ENCODE peak calls at places on chromosomes 5 and 9, in eight cellular contexts. X is GM23338, P is upper lobe of left lung, S is mesendoderm, Q is tibial artery, L is hepatocyte, M is transverse colon, N is skeletal muscle cell. B is an unnamed sample.

GRCh38 chr5:16539169-16539666 is 73.6 kb upstream of the ZNF622 start:
- DNase-seq in M (peak), L (peak), Q (peak), X (no peak), S (no peak), N (peak), P (peak), B (peak)

GRCh38 chr5:131530706-131531331 is 104.2 kb downstream of the RAPGEF6 start:
- DNase-seq in P (no peak), X (no peak), N (no peak), Q (no peak), S (no peak), M (no peak), L (no peak), B (no peak)

GRCh38 chr5:154483654-154484392 is 5.8 kb upstream of the HAND1 start:
- DNase-seq in P (no peak), Q (no peak), N (no peak), X (peak), M (no peak), S (no peak), L (no peak), B (peak)

GRCh38 chr5:132687995-132688394 is 14.2 kb downstream of the IL4 start:
- DNase-seq in N (no peak), X (no peak), M (no peak), S (no peak), L (no peak), Q (no peak), P (no peak), B (no peak)

GRCh38 chr9:89021154-89021803 is 30.0 kb downstream of the S1PR3 start:
- DNase-seq in P (no peak), S (no peak), Q (peak), L (peak), N (peak), X (no peak), M (no peak), B (no peak)

GRCh38 chr9:37034938-37035471 is 937 bp upstream of the PAX5 start:
- DNase-seq in X (peak), Q (no peak), M (no peak), L (no peak), P (no peak), S (peak), N (no peak), B (no peak)

GRCh38 chr5:83570916-83571315 is 99.4 kb downstream of the VCAN start:
- DNase-seq in Q (no peak), S (no peak), X (no peak), L (no peak), P (no peak), N (no peak), M (no peak), B (no peak)

GRCh38 chr5:165202144-165202910 is 1696.9 kb downstream of the MAT2B start:
- DNase-seq in M (no peak), L (no peak), S (no peak), Q (no peak), X (no peak), P (no peak), N (no peak), B (no peak)

GRCh38 chr5:171986772-171987171 is 19.7 kb downstream of the FBXW11 start:
- DNase-seq in P (no peak), M (no peak), Q (no peak), S (peak), N (no peak), X (peak), L (no peak), B (no peak)

GRCh38 chr9:88143179-88143578 is 4.9 kb upstream of the SPATA31C2 start:
- DNase-seq in M (no peak), X (no peak), P (no peak), S (no peak), L (no peak), N (no peak), Q (no peak), B (no peak)

GRCh38 chr9:32969270-32969669 is 32.2 kb downstream of the APTX start:
- DNase-seq in L (no peak), P (no peak), M (no peak), S (no peak), X (peak), N (no peak), Q (no peak), B (no peak)

GRCh38 chr5:124705577-124705976 is 40.9 kb downstream of the ZNF608 start:
- DNase-seq in M (no peak), N (no peak), X (no peak), S (no peak), L (no peak), P (no peak), Q (no peak), B (no peak)

GRCh38 chr5:168123853-168124528 is 167.5 kb upstream of the WWC1 start:
- DNase-seq in X (no peak), L (no peak), S (no peak), M (no peak), N (no peak), P (no peak), Q (no peak), B (no peak)

GRCh38 chr9:110142868-110143866 is 64.8 kb downstream of the C9orf152 start:
- DNase-seq in M (no peak), P (no peak), X (peak), N (no peak), Q (no peak), L (no peak), S (no peak), B (no peak)

GRCh38 chr9:96052703-96053102 is 177.2 kb downstream of the ERCC6L2 start:
- DNase-seq in S (no peak), M (no peak), Q (no peak), X (no peak), N (no peak), P (no peak), L (no peak), B (no peak)

GRCh38 chr5:69024241-69024651 is 69.6 kb upstream of the SLC30A5 start:
- DNase-seq in L (peak), X (peak), Q (no peak), M (no peak), N (no peak), P (no peak), S (peak), B (peak)

GRCh38 chr9:128503870-128504269 is 649 bp upstream of the GLE1 start:
- DNase-seq in M (peak), Q (peak), X (peak), N (no peak), S (no peak), P (no peak), L (no peak), B (no peak)

DNA sequence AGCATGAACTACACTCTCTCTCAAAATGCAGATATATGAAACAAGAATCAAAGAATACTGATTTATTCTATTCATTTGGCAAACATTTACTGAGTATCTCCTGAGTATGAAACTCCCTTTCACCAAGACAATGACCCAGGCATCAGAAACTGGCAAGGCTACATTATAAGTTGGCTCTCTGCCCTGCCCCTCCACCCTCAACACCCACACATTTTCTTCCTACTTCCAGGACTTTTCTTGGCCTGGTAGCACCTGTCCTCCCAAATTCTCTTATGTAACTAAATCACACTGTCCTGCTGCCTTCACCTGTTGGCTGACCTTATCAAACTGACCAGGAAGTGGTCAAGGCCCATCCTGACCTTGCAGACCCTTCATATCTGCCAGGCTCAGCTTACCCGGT is 3.5 kb downstream of the RASEF start:
- DNase-seq in X (no peak), M (peak), L (no peak), P (no peak), N (no peak), Q (no peak), S (no peak), B (no peak)
- H3K4me3 ChIP-seq in X (no peak), M (no peak), L (no peak), P (no peak), N (no peak), Q (no peak), S (no peak), B (no peak)

DNA sequence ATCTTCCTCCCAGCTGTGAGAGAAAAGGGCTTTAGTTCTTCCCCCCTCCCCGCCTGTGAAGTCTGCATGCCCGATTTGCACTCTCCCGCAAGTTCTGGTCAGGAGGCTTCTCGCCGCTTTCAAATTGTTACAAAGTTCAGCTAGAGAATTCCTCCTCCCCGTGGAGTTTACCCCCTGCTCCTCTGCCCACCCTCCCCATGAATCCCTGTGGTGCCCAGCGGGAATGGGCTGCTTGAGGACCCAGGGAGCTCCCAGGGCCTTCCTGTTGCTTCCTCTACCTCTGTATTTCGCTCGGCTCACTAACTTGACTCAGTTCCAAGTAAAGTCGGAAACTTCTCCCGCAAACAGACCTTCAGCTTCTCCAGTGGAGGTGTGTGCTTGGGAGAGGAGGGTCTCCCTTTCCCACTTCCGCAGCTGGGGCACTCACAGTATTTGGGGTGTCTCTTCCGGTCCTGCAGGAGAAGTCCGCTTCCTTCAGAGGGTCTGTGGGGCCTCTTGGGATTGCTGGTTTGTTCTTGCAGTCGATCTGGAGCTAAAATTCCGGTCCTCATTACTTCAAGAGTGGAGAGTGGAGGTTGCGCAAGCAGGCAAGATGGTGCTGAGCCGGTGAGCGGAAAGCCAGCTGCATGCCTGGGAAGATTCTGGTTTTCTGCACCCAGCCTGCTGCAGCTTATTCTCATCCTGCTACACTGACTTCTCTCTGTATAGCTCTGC is 97.8 kb downstream of the ADAMTS12 start:
- DNase-seq in X (peak), N (no peak), L (no peak), S (no peak), Q (no peak), M (no peak), P (no peak), B (no peak)
- H3K4me3 ChIP-seq in X (no peak), N (peak), L (no peak), S (no peak), Q (no peak), M (no peak), P (no peak), B (no peak)

GRCh38 chr9:14418262-14419200 is 104.6 kb upstream of the NFIB start:
- DNase-seq in Q (no peak), M (no peak), L (peak), P (no peak), X (peak), S (no peak), N (peak), B (no peak)

GRCh38 chr9:14423816-14424261 is 109.9 kb upstream of the NFIB start:
- DNase-seq in M (no peak), L (no peak), N (peak), P (no peak), S (peak), Q (no peak), X (peak), B (no peak)

GRCh38 chr9:14419302-14419937 is 105.5 kb upstream of the NFIB start:
- DNase-seq in X (no peak), M (no peak), Q (no peak), S (no peak), P (no peak), N (no peak), L (no peak), B (no peak)

GRCh38 chr9:14424323-14424722 is 110.4 kb upstream of the NFIB start:
- DNase-seq in L (no peak), M (no peak), S (no peak), X (peak), P (no peak), N (no peak), Q (no peak), B (no peak)

DNA sequence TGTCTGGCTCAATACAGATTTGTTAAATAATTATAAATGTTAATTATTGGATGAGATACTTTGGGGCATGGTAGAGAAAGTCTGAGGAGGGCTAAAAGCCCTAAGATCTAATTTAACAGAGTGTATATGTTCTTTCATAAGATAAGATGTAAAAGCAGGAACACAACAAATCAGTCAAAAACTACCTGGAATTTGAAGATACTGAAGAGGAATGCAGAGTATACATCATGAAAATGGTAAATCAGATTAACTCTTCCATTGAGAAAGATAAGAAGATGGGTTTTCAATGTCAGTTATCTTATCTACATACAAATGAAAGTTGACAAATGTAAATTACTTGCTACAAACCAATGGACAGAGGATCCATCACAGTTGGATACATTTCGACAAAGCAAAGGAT is 107.3 kb upstream of the NFIB start:
- DNase-seq in N (no peak), Q (no peak), L (no peak), X (no peak), S (peak), P (no peak), M (no peak), B (no peak)
- H3K4me3 ChIP-seq in N (no peak), Q (no peak), L (no peak), X (no peak), S (no peak), P (no peak), M (no peak), B (no peak)

GRCh38 chr5:150672884-150673275 is 11.8 kb downstream of the MYOZ3 start:
- DNase-seq in X (no peak), N (no peak), S (no peak), M (no peak), P (no peak), L (no peak), Q (no peak), B (no peak)
- H3K4me3 ChIP-seq in X (peak), N (peak), S (peak), M (peak), P (peak), L (no peak), Q (peak), B (no peak)